ENCODE peak calls at places on chromosome 18, in ten cellular contexts. Y is lower leg skin; X is A549; M is aorta; T is EL; D is fibroblast of pulmonary artery; W is bronchial epithelial cell; Q is WERI-Rb-1; S is EH; J is CD8-positive, alpha-beta memory T cell. G is an unnamed sample.
A peak's percentile ranks its signal among the peaks of the same experiment; 100 is the strongest.

GRCh38 chr18:76227759-76228158 is 267.3 kb downstream of the ZNF516 start:
- DNase-seq in Y (no peak), X (no peak), M (no peak), T (no peak), D (no peak), W (no peak), Q (no peak), S (no peak), J (no peak), G (no peak)

GRCh38 chr18:78558948-78559347 is 420.7 kb upstream of the SALL3 start:
- DNase-seq in Y (no peak), X (no peak), M (no peak), T (no peak), D (no peak), W (no peak), Q (no peak), S (no peak), J (no peak), G (peak; percentile 6)

GRCh38 chr18:48274301-48274700 is 134.9 kb downstream of the ZBTB7C start:
- DNase-seq in Y (no peak), X (no peak), M (no peak), T (no peak), D (no peak), W (peak; percentile 25), Q (no peak), S (no peak), J (no peak), G (no peak)

GRCh38 chr18:23237524-23238151 is 102.4 kb downstream of the CABLES1 start:
- DNase-seq in Y (no peak), X (no peak), M (peak; percentile 81), T (peak; percentile 61), D (peak; percentile 64), W (peak; percentile 46), Q (no peak), S (peak; percentile 77), J (peak; percentile 21), G (peak; percentile 23)

GRCh38 chr18:43049021-43049420 is 66.5 kb downstream of the RIT2 start:
- DNase-seq in Y (peak; percentile 17), X (no peak), M (no peak), T (no peak), D (peak; percentile 93), W (no peak), Q (no peak), S (no peak), J (no peak), G (no peak)

GRCh38 chr18:67456691-67457090 is 59.8 kb downstream of the DSEL start:
- DNase-seq in Y (no peak), X (no peak), M (no peak), T (no peak), D (peak; percentile 42), W (no peak), Q (no peak), S (no peak), J (no peak), G (no peak)

GRCh38 chr18:34809697-34810096 is 99.6 kb downstream of the DTNA start:
- DNase-seq in Y (peak; percentile 38), X (peak; percentile 39), M (peak; percentile 50), T (peak; percentile 44), D (peak; percentile 53), W (peak; percentile 45), Q (peak; percentile 44), S (peak; percentile 29), J (no peak), G (no peak)

GRCh38 chr18:13452851-13453524 is 234.4 kb downstream of the LDLRAD4 start:
- DNase-seq in Y (no peak), X (no peak), M (no peak), T (no peak), D (no peak), W (no peak), Q (no peak), S (no peak), J (no peak), G (no peak)

GRCh38 chr18:60684843-60685513 is 312.4 kb upstream of the MC4R start:
- DNase-seq in Y (no peak), X (peak; percentile 8), M (no peak), T (peak; percentile 10), D (peak; percentile 54), W (peak; percentile 57), Q (no peak), S (peak; percentile 9), J (no peak), G (no peak)

GRCh38 chr18:907171-907879 is 2.7 kb downstream of the ADCYAP1 start:
- DNase-seq in Y (no peak), X (no peak), M (peak; percentile 40), T (no peak), D (no peak), W (no peak), Q (peak; percentile 37), S (no peak), J (no peak), G (no peak)

GRCh38 chr18:64202836-64203235 is 53.9 kb upstream of the LINC00305 start:
- DNase-seq in Y (no peak), X (no peak), M (no peak), T (no peak), D (peak; percentile 18), W (peak; percentile 23), Q (no peak), S (no peak), J (no peak), G (no peak)

GRCh38 chr18:64165906-64166305 is 17.0 kb upstream of the LINC00305 start:
- DNase-seq in Y (no peak), X (no peak), M (no peak), T (no peak), D (no peak), W (peak; percentile 23), Q (no peak), S (no peak), J (no peak), G (no peak)

GRCh38 chr18:27014841-27015240 is 149.3 kb upstream of the AQP4 start:
- DNase-seq in Y (no peak), X (no peak), M (no peak), T (no peak), D (no peak), W (no peak), Q (no peak), S (no peak), J (no peak), G (no peak)

G was measured in T47D.